ENCODE peak calls at places on chromosome 19, in five cellular contexts. Q is fibroblast of mammary gland, I is stromal cell of bone marrow, R is cardiac fibroblast, N is Caki2. O is an unnamed sample.

GRCh38 chr19:17468302-17469091 is 1.8 kb upstream of the SLC27A1 start:
- DNase-seq in Q (no peak), I (no peak), R (peak), N (no peak), O (no peak)

GRCh38 chr19:33947565-33947964 is 150.9 kb downstream of the KCTD15 start:
- DNase-seq in Q (no peak), I (no peak), R (no peak), N (no peak), O (peak)

GRCh38 chr19:13459351-13459750 is 46.9 kb downstream of the CACNA1A start:
- DNase-seq in Q (no peak), I (no peak), R (no peak), N (no peak), O (no peak)

GRCh38 chr19:49570138-49570856 is 10.1 kb downstream of the NOSIP start:
- DNase-seq in Q (peak), I (peak), R (peak), N (peak), O (peak)

GRCh38 chr19:41735071-41735623 is 20.2 kb upstream of the CEACAM6 start:
- DNase-seq in Q (no peak), I (no peak), R (no peak), N (peak), O (no peak)

GRCh38 chr19:50967924-50968708 is 1.3 kb downstream of the KLK6 start:
- DNase-seq in Q (no peak), I (no peak), R (no peak), N (no peak), O (no peak)

GRCh38 chr19:38441660-38442348 is 8.3 kb downstream of the RYR1 start:
- DNase-seq in Q (no peak), I (no peak), R (peak), N (no peak), O (peak)

GRCh38 chr19:5103061-5103701 is 134.3 kb downstream of the KDM4B start:
- DNase-seq in Q (peak), I (peak), R (peak), N (no peak), O (peak)

GRCh38 chr19:29690842-29691241 is 24.2 kb downstream of the C19orf12 start:
- DNase-seq in Q (peak), I (no peak), R (peak), N (peak), O (peak)

GRCh38 chr19:44908074-44908835 is 2.7 kb downstream of the APOE start:
- DNase-seq in Q (no peak), I (no peak), R (no peak), N (no peak), O (no peak)

GRCh38 chr19:14383898-14384669 is 2.8 kb downstream of the ADGRE5 start:
- DNase-seq in Q (peak), I (peak), R (peak), N (no peak), O (no peak)

GRCh38 chr19:48992571-48993174 is 436 bp downstream of the GYS1 start:
- DNase-seq in Q (no peak), I (no peak), R (no peak), N (no peak), O (peak)

GRCh38 chr19:41937525-41937924 is 9.3 kb upstream of the ERFL start:
- DNase-seq in Q (no peak), I (no peak), R (no peak), N (no peak), O (peak)

GRCh38 chr19:41501854-41502253 is 58.9 kb downstream of the ERICH4 start:
- DNase-seq in Q (no peak), I (no peak), R (no peak), N (no peak), O (no peak)

GRCh38 chr19:27718262-27718661 is 1494.7 kb downstream of the UQCRFS1 start:
- DNase-seq in Q (no peak), I (no peak), R (no peak), N (peak), O (no peak)

O was measured in NCI-H82.